ENCODE peak calls at places on chromosome 3, in six cellular contexts. W, Q, I, F, Z and G are unnamed samples. For H3K36me3, the result is how much of the 10 kb centered on the place peaks cover.

GRCh38 chr3:106120334-106120733 is 251.5 kb upstream of the CBLB start:
- DNase-seq in Q (no peak), Z (no peak), F (no peak), I (no peak), W (no peak), G (no peak)

GRCh38 chr3:123791417-123791816 is 92.7 kb downstream of the MYLK start:
- DNase-seq in Z (peak), W (no peak), I (no peak), F (no peak), Q (no peak), G (no peak)

GRCh38 chr3:97278506-97278905 is 464.1 kb downstream of the EPHA6 start:
- DNase-seq in Q (no peak), Z (no peak), F (no peak), I (peak), W (no peak), G (no peak)

GRCh38 chr3:126567696-126568438 is 9.1 kb upstream of the C3orf22 start:
- DNase-seq in I (peak), Q (no peak), W (no peak), Z (no peak), F (no peak), G (no peak)

GRCh38 chr3:187567026-187567425 is 103.2 kb downstream of the SST start:
- DNase-seq in W (no peak), Z (no peak), F (no peak), I (no peak), Q (no peak), G (no peak)

GRCh38 chr3:188900421-188900941 is 271.3 kb upstream of the TPRG1 start:
- DNase-seq in W (no peak), Z (no peak), I (no peak), F (peak), Q (no peak), G (peak)

GRCh38 chr3:69433016-69433937 is 47.4 kb upstream of the FRMD4B start:
- DNase-seq in I (no peak), F (no peak), Z (no peak), Q (peak), W (no peak), G (no peak)

GRCh38 chr3:184642623-184643308 is 69.1 kb downstream of the MAGEF1 start:
- DNase-seq in Q (peak), I (no peak), F (no peak), W (no peak), Z (no peak), G (no peak)

GRCh38 chr3:128914966-128915645 is 35.7 kb downstream of the ACAD9 start:
- DNase-seq in I (no peak), Q (no peak), Z (no peak), W (no peak), F (no peak), G (no peak)

GRCh38 chr3:60932669-60933068 is 318.6 kb downstream of the FHIT start:
- DNase-seq in Z (no peak), I (no peak), F (no peak), Q (no peak), W (no peak), G (no peak)

GRCh38 chr3:17800232-17800631 is 57.8 kb upstream of the TBC1D5 start:
- DNase-seq in Q (no peak), W (no peak), Z (no peak), F (no peak), I (no peak), G (no peak)

GRCh38 chr3:184320099-184320445 is 5.7 kb downstream of the EIF4G1 start:
- DNase-seq in W (peak), F (peak), Z (peak), I (peak), Q (no peak), G (peak)

GRCh38 chr3:150635526-150635925 is 32.4 kb downstream of the SELENOT start:
- DNase-seq in Q (no peak), Z (no peak), I (no peak), W (no peak), F (no peak), G (no peak)

GRCh38 chr3:182124187-182124586 is 412.5 kb downstream of the SOX2 start:
- DNase-seq in Z (no peak), W (no peak), I (no peak), F (no peak), Q (no peak), G (no peak)

GRCh38 chr3:109161487-109162108 is 25.1 kb downstream of the C3orf85 start:
- DNase-seq in F (no peak), Q (no peak), Z (no peak), I (peak), W (no peak), G (peak)

GRCh38 chr3:5195605-5196004 is 8.1 kb downstream of the EDEM1 start:
- DNase-seq in F (no peak), W (no peak), Z (no peak), I (no peak), Q (no peak), G (peak)

GRCh38 chr3:94615275-94616065 is 552.6 kb downstream of the NSUN3 start:
- DNase-seq in Z (no peak), F (no peak), I (no peak), Q (no peak), W (no peak), G (no peak)

GRCh38 chr3:101091489-101091888 is 98.3 kb upstream of the ABI3BP start:
- DNase-seq in F (no peak), W (no peak), I (peak), Q (no peak), Z (no peak), G (no peak)

GRCh38 chr3:68007621-68008226 is 353.3 kb upstream of the SUCLG2 start:
- DNase-seq in I (no peak), W (no peak), F (no peak), Q (peak), Z (no peak), G (no peak)

GRCh38 chr3:61936344-61936937 is 375.1 kb downstream of the PTPRG start:
- DNase-seq in I (peak), F (no peak), Q (peak), Z (peak), W (no peak), G (no peak)

GRCh38 chr3:30308131-30308530 is 298.3 kb upstream of the TGFBR2 start:
- DNase-seq in I (no peak), F (peak), W (no peak), Z (no peak), Q (no peak), G (no peak)

GRCh38 chr3:28948685-28949084 is 332.2 kb upstream of the RBMS3 start:
- DNase-seq in W (no peak), Q (no peak), I (no peak), Z (no peak), F (no peak), G (no peak)

GRCh38 chr3:2810723-2811122 is 299.5 kb downstream of the IL5RA start:
- DNase-seq in F (no peak), Z (no peak), Q (peak), I (no peak), W (no peak), G (no peak)

GRCh38 chr3:66406186-66406585 is 94.6 kb downstream of the LRIG1 start:
- DNase-seq in F (no peak), Z (no peak), Q (no peak), I (no peak), W (no peak), G (no peak)

GRCh38 chr3:55782806-55783205 is 295.7 kb upstream of the WNT5A start:
- DNase-seq in Q (no peak), Z (no peak), I (no peak), W (no peak), F (no peak), G (no peak)

GRCh38 chr3:171129827-171130226 is 103.3 kb upstream of the SLC2A2 start:
- DNase-seq in Z (no peak), Q (no peak), I (peak), F (no peak), W (no peak), G (no peak)

GRCh38 chr3:56923546-56924224 is 121.9 kb upstream of the ARHGEF3 start:
- DNase-seq in Q (no peak), W (peak), I (no peak), Z (peak), F (no peak), G (peak)

GRCh38 chr3:183031826-183032225 is 51.5 kb upstream of the DCUN1D1 start:
- DNase-seq in I (no peak), Q (no peak), Z (no peak), W (no peak), F (no peak), G (no peak)

GRCh38 chr3:104273046-104273649 is 1093.6 kb upstream of the ALCAM start:
- DNase-seq in F (no peak), W (no peak), Q (peak), I (peak), Z (no peak), G (no peak)

GRCh38 chr3:20080956-20081554 is 40.8 kb downstream of the KAT2B start:
- DNase-seq in F (no peak), W (peak), I (peak), Z (peak), Q (peak), G (no peak)

GRCh38 chr3:102529452-102529851 is 94.6 kb downstream of the ZPLD1 start:
- DNase-seq in Z (no peak), I (no peak), W (no peak), F (no peak), Q (peak), G (no peak)

GRCh38 chr3:84573962-84574361 is 384.8 kb upstream of the CADM2 start:
- DNase-seq in I (no peak), Z (no peak), F (no peak), W (no peak), Q (no peak), G (no peak)

GRCh38 chr3:132225664-132226063 is 91.5 kb upstream of the ACP3 start:
- DNase-seq in Q (no peak), W (no peak), I (no peak), Z (no peak), F (no peak), G (peak)

GRCh38 chr3:171459130-171459941 is 869 bp downstream of the TNIK start:
- DNase-seq in Z (peak), F (no peak), Q (peak), W (peak), I (no peak), G (no peak)

GRCh38 chr3:110138966-110139555 is 801.7 kb upstream of the DPPA4 start:
- DNase-seq in I (no peak), Z (no peak), F (no peak), W (no peak), Q (no peak), G (peak)

GRCh38 chr3:179038216-179038898 is 33.3 kb downstream of the ZMAT3 start:
- DNase-seq in W (no peak), Q (no peak), Z (no peak), I (no peak), F (no peak), G (peak)

DNA sequence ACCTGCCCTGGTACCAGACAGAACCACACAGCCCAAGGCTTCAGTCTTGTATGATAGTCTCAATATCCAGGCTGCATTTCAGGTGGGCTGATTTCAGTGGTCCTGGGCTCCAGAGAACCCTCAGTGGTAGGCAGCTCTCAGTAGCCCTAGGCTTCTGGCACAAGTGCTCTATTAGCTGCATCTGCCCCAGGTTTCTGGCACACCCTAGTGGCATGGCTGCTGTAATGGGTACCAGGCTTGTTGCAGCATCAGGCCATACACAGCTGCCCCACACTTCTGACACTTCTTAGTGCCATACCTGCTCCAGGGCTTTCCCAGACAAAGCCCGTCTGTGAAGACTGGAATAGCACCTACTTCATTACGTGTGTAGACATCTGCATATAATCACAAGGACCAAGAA is 1062.2 kb upstream of the EPHA6 start:
- DNase-seq in I (no peak), F (no peak), Q (no peak), Z (no peak), W (no peak), G (no peak)
- H3K36me3 ChIP-seq in I (under half), F (under half), Q (under half), Z (under half), W (under half), G (under half)

DNA sequence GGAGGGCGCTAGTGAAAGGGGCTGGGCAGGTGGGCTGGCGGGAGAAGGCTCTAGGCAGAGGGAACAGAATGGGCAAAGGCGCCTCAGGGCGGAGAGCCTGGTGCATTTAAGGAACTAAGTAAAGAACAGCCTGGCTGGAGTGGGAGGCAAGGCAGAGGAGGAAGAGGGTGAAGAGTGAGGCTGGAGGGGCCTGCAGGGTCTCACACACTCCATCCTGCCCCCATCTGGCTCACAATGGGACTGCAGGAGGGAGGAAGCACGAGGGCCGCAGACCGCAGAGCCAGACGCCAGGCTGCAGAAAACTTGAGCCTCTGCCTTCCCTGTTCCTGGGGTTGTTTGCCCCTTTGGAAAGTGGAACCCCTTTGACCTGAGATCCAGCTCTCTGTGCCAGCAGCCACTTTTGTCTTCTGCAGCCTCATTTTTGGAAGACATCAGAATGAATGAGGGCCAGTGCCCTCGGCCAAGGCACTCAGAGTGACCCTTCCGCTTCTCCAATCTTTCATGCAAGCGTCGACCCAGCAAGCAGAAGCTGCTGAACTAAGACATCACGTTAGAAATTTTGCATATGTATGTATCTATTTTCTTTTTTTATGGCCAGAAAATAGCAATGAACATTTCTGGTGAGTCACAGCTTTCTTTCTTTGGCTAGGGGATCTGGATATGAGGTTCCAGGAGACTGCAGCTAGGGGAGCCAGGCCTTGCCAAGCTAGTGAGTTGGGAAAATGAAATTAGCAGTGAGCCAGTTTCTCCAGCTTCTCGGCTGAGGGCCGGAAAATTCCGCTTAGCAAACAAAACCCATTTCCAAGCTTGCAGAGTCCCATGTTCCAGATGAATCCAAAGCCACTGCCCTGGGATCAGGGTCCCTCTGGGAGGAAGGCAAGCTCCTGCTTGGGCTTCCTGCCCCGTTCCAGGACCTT is 137.8 kb downstream of the SRGAP3 start:
- DNase-seq in Q (no peak), W (peak), I (no peak), Z (no peak), F (no peak), G (no peak)
- TF ChIP-seq CTCF in Q (peak), W (no peak), I (peak), Z (no peak), F (no peak), G (peak)

GRCh38 chr3:47603332-47603731 is 24.7 kb upstream of the CSPG5 start:
- DNase-seq in F (no peak), I (no peak), W (no peak), Z (no peak), Q (no peak), G (no peak)
- H3K36me3 ChIP-seq in F (under half), I (half or more), W (under half), Z (under half), Q (under half), G (under half)

GRCh38 chr3:125194849-125195601 is 17.5 kb downstream of the SLC12A8 start:
- DNase-seq in I (no peak), Z (no peak), Q (no peak), F (peak), W (no peak), G (no peak)
- TF ChIP-seq CTCF in I (no peak), Z (no peak), Q (no peak), F (peak), W (no peak), G (no peak)

GRCh38 chr3:10273697-10274305 is 18.9 kb downstream of the GHRL start:
- DNase-seq in I (no peak), F (no peak), W (no peak), Z (no peak), Q (no peak), G (no peak)
- H3K36me3 ChIP-seq in I (half or more), F (under half), W (under half), Z (under half), Q (under half), G (under half)

GRCh38 chr3:63364495-63364894 is 86.4 kb downstream of the SYNPR start:
- DNase-seq in Q (peak), Z (no peak), I (no peak), W (no peak), F (no peak), G (no peak)

GRCh38 chr3:63370094-63370493 is 92.0 kb downstream of the SYNPR start:
- DNase-seq in I (no peak), Z (no peak), F (no peak), Q (no peak), W (no peak), G (no peak)

GRCh38 chr3:63364909-63365308 is 86.8 kb downstream of the SYNPR start:
- DNase-seq in Z (no peak), F (no peak), Q (peak), I (no peak), W (no peak), G (no peak)
- TF ChIP-seq CTCF in Z (no peak), F (no peak), Q (peak), I (peak), W (no peak), G (peak)